ENCODE peak calls at places on chromosomes 12 and 14, in ten cellular contexts. S is posterior vena cava; R is GM10248; Q is naive thymus-derived CD8-positive, alpha-beta T cell; N is CD8-positive, alpha-beta memory T cell; C is HEK293T; O is stimulated activated CD4-positive, alpha-beta T cell treated with anti-CD3 and anti-CD28 coated beads, Interleukin-15, amount 100 ng/mL, for 1 hour; H is GM20000; L is hypothalamus; U is HS-5. K is an unnamed sample.

GRCh38 chr14:80565001-80565400 is 353.7 kb upstream of the DIO2 start:
- DNase-seq in S (no peak), R (no peak), Q (no peak), N (no peak), C (no peak), O (no peak), H (no peak), L (no peak), U (no peak), K (no peak)

GRCh38 chr14:104801284-104802119 is 601 bp downstream of the ZBTB42 start:
- DNase-seq in S (peak), R (no peak), Q (no peak), N (no peak), C (no peak), O (no peak), H (no peak), L (no peak), U (no peak), K (no peak)

GRCh38 chr14:74302160-74302628 is 540 bp downstream of the ABCD4 start:
- DNase-seq in S (no peak), R (peak), Q (peak), N (no peak), C (peak), O (no peak), H (peak), L (no peak), U (no peak), K (no peak)

GRCh38 chr14:54333511-54333910 is 63.3 kb upstream of the CDKN3 start:
- DNase-seq in S (no peak), R (no peak), Q (no peak), N (no peak), C (no peak), O (no peak), H (no peak), L (no peak), U (no peak), K (no peak)

GRCh38 chr14:96502621-96503251 is 554 bp downstream of the PAPOLA start:
- DNase-seq in S (peak), R (peak), Q (no peak), N (no peak), C (peak), O (peak), H (peak), L (peak), U (no peak), K (peak)

GRCh38 chr12:111453071-111453989 is 47.6 kb downstream of the SH2B3 start:
- DNase-seq in S (no peak), R (no peak), Q (no peak), N (no peak), C (no peak), O (no peak), H (no peak), L (no peak), U (no peak), K (no peak)

GRCh38 chr12:11746024-11746771 is 96.7 kb downstream of the ETV6 start:
- DNase-seq in S (no peak), R (no peak), Q (no peak), N (no peak), C (no peak), O (no peak), H (no peak), L (no peak), U (peak), K (no peak)

GRCh38 chr12:125856899-125857298 is 791.7 kb downstream of the AACS start:
- DNase-seq in S (no peak), R (no peak), Q (no peak), N (no peak), C (no peak), O (no peak), H (no peak), L (no peak), U (no peak), K (no peak)

GRCh38 chr14:74929242-74929641 is 6.2 kb upstream of the RPS6KL1 start:
- DNase-seq in S (no peak), R (no peak), Q (no peak), N (no peak), C (no peak), O (no peak), H (no peak), L (no peak), U (no peak), K (no peak)

GRCh38 chr12:84822541-84822940 is 90.1 kb downstream of the SLC6A15 start:
- DNase-seq in S (no peak), R (no peak), Q (no peak), N (no peak), C (no peak), O (no peak), H (no peak), L (no peak), U (no peak), K (no peak)

GRCh38 chr12:58069268-58069967 is 128.1 kb downstream of the ATP23 start:
- DNase-seq in S (no peak), R (no peak), Q (no peak), N (no peak), C (no peak), O (no peak), H (no peak), L (no peak), U (no peak), K (no peak)

GRCh38 chr14:64986578-64987571 is at the start of gene FNTB:
- DNase-seq in S (peak), R (peak), Q (peak), N (peak), C (peak), O (peak), H (peak), L (peak), U (peak), K (peak)

GRCh38 chr12:89098390-89099102 is 253.8 kb downstream of the DUSP6 start:
- DNase-seq in S (no peak), R (no peak), Q (no peak), N (no peak), C (no peak), O (no peak), H (no peak), L (peak), U (no peak), K (no peak)

GRCh38 chr12:88624911-88625310 is 44.6 kb upstream of the KITLG start:
- DNase-seq in S (no peak), R (no peak), Q (no peak), N (no peak), C (no peak), O (no peak), H (no peak), L (no peak), U (no peak), K (no peak)

GRCh38 chr12:79409562-79409961 is 281.2 kb downstream of the PAWR start:
- DNase-seq in S (no peak), R (no peak), Q (no peak), N (no peak), C (no peak), O (no peak), H (no peak), L (no peak), U (no peak), K (no peak)

GRCh38 chr12:51911788-51912711 is 4.7 kb downstream of the ACVRL1 start:
- DNase-seq in S (peak), R (no peak), Q (no peak), N (no peak), C (peak), O (no peak), H (no peak), L (no peak), U (no peak), K (no peak)

GRCh38 chr14:100409016-100409385 is 85.9 kb downstream of the SLC25A47 start:
- DNase-seq in S (no peak), R (no peak), Q (no peak), N (no peak), C (no peak), O (no peak), H (no peak), L (no peak), U (no peak), K (no peak)

GRCh38 chr14:94345344-94346072 is 22.4 kb upstream of the SERPINA6 start:
- DNase-seq in S (no peak), R (no peak), Q (no peak), N (no peak), C (no peak), O (no peak), H (no peak), L (no peak), U (peak), K (no peak)

GRCh38 chr12:127780881-127781280 is 486.1 kb upstream of the TMEM132C start:
- DNase-seq in S (no peak), R (no peak), Q (no peak), N (no peak), C (no peak), O (no peak), H (no peak), L (no peak), U (no peak), K (no peak)

GRCh38 chr14:101025131-101025530 is 121.6 kb upstream of the RTL1 start:
- DNase-seq in S (no peak), R (no peak), Q (no peak), N (no peak), C (no peak), O (no peak), H (no peak), L (no peak), U (no peak), K (no peak)

GRCh38 chr12:91685917-91686316 is 459.7 kb downstream of the BTG1 start:
- DNase-seq in S (no peak), R (no peak), Q (no peak), N (no peak), C (no peak), O (no peak), H (no peak), L (no peak), U (no peak), K (no peak)

GRCh38 chr12:118126119-118126757 is 9.7 kb upstream of the PEBP1 start:
- DNase-seq in S (no peak), R (no peak), Q (no peak), N (no peak), C (no peak), O (no peak), H (no peak), L (peak), U (no peak), K (no peak)

K was measured in ascending aorta.